ENCODE peak calls at places on chromosomes 2 and 18, in six cellular contexts. H is hepatocyte, Y is Panc1, F is gastrocnemius medialis, D is K562, K is prostate gland. I is an unnamed sample. For H3K4me1, the result is how much of the 10 kb centered on the place peaks cover.

GRCh38 chr2:176107731-176108181 is 676 bp downstream of the HOXD11 start:
- DNase-seq in H (no peak), Y (no peak), F (no peak), D (no peak), K (peak), I (no peak)

GRCh38 chr2:54424555-54425163 is 31.5 kb upstream of the SPTBN1 start:
- DNase-seq in H (no peak), Y (no peak), F (no peak), D (no peak), K (no peak), I (no peak)

GRCh38 chr2:127680706-127681287 is 5.5 kb upstream of the LIMS2 start:
- DNase-seq in H (no peak), Y (no peak), F (no peak), D (no peak), K (no peak), I (no peak)

GRCh38 chr2:26778507-26778906 is 7.3 kb upstream of the CENPA start:
- DNase-seq in H (no peak), Y (no peak), F (no peak), D (no peak), K (no peak), I (no peak)

GRCh38 chr2:11976090-11976489 is 229.7 kb downstream of the LPIN1 start:
- DNase-seq in H (no peak), Y (no peak), F (no peak), D (no peak), K (no peak), I (no peak)

GRCh38 chr2:226426292-226426736 is 373.3 kb downstream of the IRS1 start:
- DNase-seq in H (no peak), Y (peak), F (no peak), D (no peak), K (no peak), I (no peak)

GRCh38 chr18:44098551-44099098 is 582.1 kb upstream of the SETBP1 start:
- DNase-seq in H (no peak), Y (no peak), F (no peak), D (no peak), K (no peak), I (no peak)

GRCh38 chr2:199310654-199311275 is 147.0 kb downstream of the SATB2 start:
- DNase-seq in H (no peak), Y (no peak), F (no peak), D (no peak), K (no peak), I (no peak)

GRCh38 chr2:43399515-43400245 is 173.3 kb upstream of the ZFP36L2 start:
- DNase-seq in H (peak), Y (no peak), F (no peak), D (no peak), K (no peak), I (no peak)

GRCh38 chr2:43397821-43398220 is 171.4 kb upstream of the ZFP36L2 start:
- DNase-seq in H (no peak), Y (no peak), F (no peak), D (no peak), K (no peak), I (no peak)

GRCh38 chr2:43399098-43399497 is 172.7 kb upstream of the ZFP36L2 start:
- DNase-seq in H (no peak), Y (no peak), F (no peak), D (no peak), K (no peak), I (no peak)

GRCh38 chr2:43400508-43400907 is 174.1 kb upstream of the ZFP36L2 start:
- DNase-seq in H (no peak), Y (no peak), F (no peak), D (no peak), K (no peak), I (no peak)

DNA sequence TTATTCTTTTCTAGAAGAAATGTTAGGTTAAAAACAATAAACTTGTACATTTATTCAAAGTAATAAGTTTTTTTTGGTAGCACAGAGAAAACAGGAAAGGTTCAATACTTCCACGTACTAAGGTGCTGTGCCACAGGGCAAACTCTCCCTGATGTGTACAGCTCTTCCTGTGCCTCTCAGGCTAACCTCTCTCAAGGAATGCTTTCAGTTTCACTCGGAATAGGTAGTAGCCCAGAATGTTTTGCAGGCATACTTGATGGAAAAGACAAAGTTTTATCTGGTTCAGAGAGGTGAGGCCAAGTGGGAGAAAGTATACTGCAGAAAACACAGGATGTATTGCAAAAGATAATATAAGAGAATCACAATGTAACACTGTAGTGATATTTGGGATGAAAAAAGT is 171.0 kb upstream of the ZFP36L2 start:
- DNase-seq in H (no peak), Y (no peak), F (no peak), D (no peak), K (no peak), I (no peak)
- H3K27ac ChIP-seq in H (peak), Y (no peak), F (no peak), D (no peak), K (no peak), I (no peak)

GRCh38 chr2:49687873-49688272 is 533.6 kb upstream of the FSHR start:
- DNase-seq in H (no peak), Y (no peak), F (no peak), D (no peak), K (no peak), I (no peak)
- TF ChIP-seq CTCF in H (peak), Y (peak), F (no peak), D (no peak), K (peak), I (peak)

GRCh38 chr2:42861321-42861720 is 68.9 kb upstream of the HAAO start:
- DNase-seq in H (no peak), Y (no peak), F (no peak), D (no peak), K (no peak), I (no peak)

GRCh38 chr2:42858140-42859005 is 66.0 kb upstream of the HAAO start:
- DNase-seq in H (no peak), Y (no peak), F (no peak), D (no peak), K (no peak), I (no peak)

GRCh38 chr2:42860518-42861094 is 68.2 kb upstream of the HAAO start:
- DNase-seq in H (no peak), Y (no peak), F (no peak), D (no peak), K (no peak), I (no peak)

GRCh38 chr2:42859006-42859552 is 66.7 kb upstream of the HAAO start:
- DNase-seq in H (peak), Y (peak), F (no peak), D (peak), K (peak), I (no peak)

GRCh38 chr2:42859801-42860200 is 67.4 kb upstream of the HAAO start:
- DNase-seq in H (no peak), Y (no peak), F (no peak), D (no peak), K (no peak), I (no peak)
- H3K4me1 ChIP-seq in H (under half), Y (under half), F (under half), D (under half), K (under half), I (under half)

DNA sequence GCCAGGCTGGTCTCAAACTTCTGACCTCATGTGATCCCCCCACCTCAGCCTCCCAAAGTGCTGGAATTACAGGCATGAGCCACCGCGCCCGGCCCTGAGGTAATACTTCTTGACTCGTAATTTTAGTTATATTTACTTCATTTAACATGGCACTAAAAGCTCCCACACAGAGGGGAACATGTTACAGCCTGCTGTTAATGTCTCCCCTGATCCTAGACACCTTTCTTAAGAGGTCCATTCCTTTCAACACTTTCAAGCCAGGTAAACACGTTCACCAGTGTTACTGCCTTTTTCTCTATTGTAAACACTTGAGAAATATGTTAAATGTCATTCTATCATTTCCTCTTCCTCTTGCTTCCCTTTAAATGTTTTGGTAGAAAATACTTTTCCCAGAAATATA is 161.4 kb downstream of the METTL4 start:
- DNase-seq in H (no peak), Y (no peak), F (no peak), D (no peak), K (no peak), I (no peak)
- H3K27ac ChIP-seq in H (peak), Y (no peak), F (no peak), D (no peak), K (no peak), I (no peak)

GRCh38 chr2:185628985-185629384 is 109.6 kb upstream of the FSIP2 start:
- DNase-seq in H (no peak), Y (no peak), F (no peak), D (no peak), K (no peak), I (no peak)
- TF ChIP-seq CTCF in H (peak), Y (peak), F (no peak), D (peak), K (no peak), I (no peak)